ENCODE peak calls at places on chromosome 17, in four cellular contexts. One of them, this sample, is unnamed.

GRCh38 chr17:49555495-49556018 is 20.1 kb upstream of the NXPH3 start:
- DNase-seq in PC-9: no peak
- DNase-seq in progenitor cell of endocrine pancreas: no peak
- DNase-seq in BE2C: no peak
- DNase-seq in this sample: no peak

GRCh38 chr17:73474370-73474988 is 162.7 kb upstream of the CDC42EP4 start:
- DNase-seq in progenitor cell of endocrine pancreas: no peak
- DNase-seq in PC-9: peak
- DNase-seq in BE2C: peak
- DNase-seq in this sample: no peak

GRCh38 chr17:78652913-78653312 is 75.7 kb upstream of the DNAH17 start:
- DNase-seq in BE2C: no peak
- DNase-seq in progenitor cell of endocrine pancreas: no peak
- DNase-seq in PC-9: no peak
- DNase-seq in this sample: no peak

GRCh38 chr17:7922499-7923289 is 6.6 kb upstream of the RNF227 start:
- DNase-seq in progenitor cell of endocrine pancreas: peak
- DNase-seq in PC-9: no peak
- DNase-seq in BE2C: peak
- DNase-seq in this sample: peak

GRCh38 chr17:81534157-81535006 is 6.2 kb downstream of the FSCN2 start:
- DNase-seq in PC-9: no peak
- DNase-seq in progenitor cell of endocrine pancreas: no peak
- DNase-seq in BE2C: peak
- DNase-seq in this sample: no peak

GRCh38 chr17:48330386-48330785 is 99.6 kb downstream of the SKAP1 start:
- DNase-seq in PC-9: no peak
- DNase-seq in BE2C: no peak
- DNase-seq in progenitor cell of endocrine pancreas: no peak
- DNase-seq in this sample: no peak

GRCh38 chr17:13462161-13462560 is 139.6 kb downstream of the HS3ST3A1 start:
- DNase-seq in progenitor cell of endocrine pancreas: no peak
- DNase-seq in PC-9: no peak
- DNase-seq in BE2C: no peak
- DNase-seq in this sample: no peak

GRCh38 chr17:5120036-5120435 is 4.2 kb downstream of the USP6 start:
- DNase-seq in PC-9: no peak
- DNase-seq in BE2C: no peak
- DNase-seq in progenitor cell of endocrine pancreas: no peak
- DNase-seq in this sample: no peak

GRCh38 chr17:42184717-42185496 is at the start of gene HCRT:
- DNase-seq in progenitor cell of endocrine pancreas: no peak
- DNase-seq in PC-9: no peak
- DNase-seq in BE2C: no peak
- DNase-seq in this sample: no peak

GRCh38 chr17:64343833-64344637 is 46.6 kb downstream of the PECAM1 start:
- DNase-seq in PC-9: peak
- DNase-seq in progenitor cell of endocrine pancreas: no peak
- DNase-seq in BE2C: peak
- DNase-seq in this sample: peak

GRCh38 chr17:79092567-79092966 is 17.9 kb downstream of the ENGASE start:
- DNase-seq in progenitor cell of endocrine pancreas: no peak
- DNase-seq in BE2C: no peak
- DNase-seq in PC-9: no peak
- DNase-seq in this sample: no peak

GRCh38 chr17:2547176-2547575 is 35.5 kb upstream of the METTL16 start:
- DNase-seq in progenitor cell of endocrine pancreas: no peak
- DNase-seq in PC-9: no peak
- DNase-seq in BE2C: peak
- DNase-seq in this sample: no peak

GRCh38 chr17:56598471-56598870 is 5.0 kb downstream of the NOG start:
- DNase-seq in BE2C: no peak
- DNase-seq in PC-9: no peak
- DNase-seq in progenitor cell of endocrine pancreas: no peak
- DNase-seq in this sample: no peak

GRCh38 chr17:80743181-80743771 is 198.6 kb downstream of the RPTOR start:
- DNase-seq in PC-9: no peak
- DNase-seq in progenitor cell of endocrine pancreas: no peak
- DNase-seq in BE2C: peak
- DNase-seq in this sample: no peak

GRCh38 chr17:59651346-59651745 is 31.7 kb downstream of the CLTC start:
- DNase-seq in BE2C: no peak
- DNase-seq in PC-9: no peak
- DNase-seq in progenitor cell of endocrine pancreas: no peak
- DNase-seq in this sample: no peak

GRCh38 chr17:74012465-74012864 is 191.0 kb upstream of the RPL38 start:
- DNase-seq in progenitor cell of endocrine pancreas: no peak
- DNase-seq in BE2C: peak
- DNase-seq in PC-9: no peak
- DNase-seq in this sample: no peak

GRCh38 chr17:8868092-8868491 is 618 bp upstream of the PIK3R6 start:
- DNase-seq in BE2C: no peak
- DNase-seq in progenitor cell of endocrine pancreas: no peak
- DNase-seq in PC-9: no peak
- DNase-seq in this sample: no peak

GRCh38 chr17:48626470-48627241 is 498 bp upstream of the HOXB9 start:
- DNase-seq in progenitor cell of endocrine pancreas: no peak
- DNase-seq in PC-9: no peak
- DNase-seq in BE2C: no peak
- DNase-seq in this sample: peak

GRCh38 chr17:72643575-72644216 is 448.8 kb downstream of the SLC39A11 start:
- DNase-seq in BE2C: no peak
- DNase-seq in progenitor cell of endocrine pancreas: no peak
- DNase-seq in PC-9: no peak
- DNase-seq in this sample: no peak

GRCh38 chr17:9021985-9022552 is 759 bp downstream of the NTN1 start:
- DNase-seq in PC-9: peak
- DNase-seq in progenitor cell of endocrine pancreas: peak
- DNase-seq in BE2C: no peak
- DNase-seq in this sample: peak

GRCh38 chr17:63919311-63919723 is 678 bp upstream of the GH1 start:
- DNase-seq in progenitor cell of endocrine pancreas: peak
- DNase-seq in BE2C: peak
- DNase-seq in PC-9: peak
- DNase-seq in this sample: peak

GRCh38 chr17:50638572-50638850 is 3.8 kb downstream of the ABCC3 start:
- DNase-seq in BE2C: no peak
- DNase-seq in progenitor cell of endocrine pancreas: no peak
- DNase-seq in PC-9: no peak
- DNase-seq in this sample: no peak

GRCh38 chr17:81738801-81739393 is 26.8 kb downstream of the SLC25A10 start:
- DNase-seq in BE2C: no peak
- DNase-seq in PC-9: no peak
- DNase-seq in progenitor cell of endocrine pancreas: no peak
- DNase-seq in this sample: no peak

GRCh38 chr17:64413505-64413904 is 22.8 kb upstream of the PECAM1 start:
- DNase-seq in BE2C: no peak
- DNase-seq in progenitor cell of endocrine pancreas: no peak
- DNase-seq in PC-9: no peak
- DNase-seq in this sample: no peak

GRCh38 chr17:41464682-41465081 is 2.5 kb downstream of the KRT32 start:
- DNase-seq in BE2C: no peak
- DNase-seq in progenitor cell of endocrine pancreas: no peak
- DNase-seq in PC-9: peak
- DNase-seq in this sample: no peak

GRCh38 chr17:39927928-39928867 is 666 bp downstream of the LRRC3C start:
- DNase-seq in PC-9: peak
- DNase-seq in progenitor cell of endocrine pancreas: peak
- DNase-seq in BE2C: no peak
- DNase-seq in this sample: peak
- TF ChIP-seq CTCF in PC-9: no peak
- TF ChIP-seq CTCF in progenitor cell of endocrine pancreas: no peak
- TF ChIP-seq CTCF in BE2C: no peak
- TF ChIP-seq CTCF in this sample: no peak

GRCh38 chr17:19237389-19238166 is 412 bp downstream of the EPN2 start:
- DNase-seq in BE2C: peak
- DNase-seq in progenitor cell of endocrine pancreas: peak
- DNase-seq in PC-9: no peak
- DNase-seq in this sample: peak
- TF ChIP-seq CTCF in BE2C: no peak
- TF ChIP-seq CTCF in progenitor cell of endocrine pancreas: peak
- TF ChIP-seq CTCF in PC-9: no peak
- TF ChIP-seq CTCF in this sample: no peak

GRCh38 chr17:82836823-82837357 is 2.9 kb downstream of the ZNF750 start:
- DNase-seq in PC-9: no peak
- DNase-seq in BE2C: no peak
- DNase-seq in progenitor cell of endocrine pancreas: no peak
- DNase-seq in this sample: no peak
- TF ChIP-seq CTCF in PC-9: no peak
- TF ChIP-seq CTCF in BE2C: peak
- TF ChIP-seq CTCF in progenitor cell of endocrine pancreas: no peak
- TF ChIP-seq CTCF in this sample: no peak

GRCh38 chr17:58121925-58122324 is 26.3 kb upstream of the OR4D1 start:
- DNase-seq in PC-9: peak
- DNase-seq in progenitor cell of endocrine pancreas: no peak
- DNase-seq in BE2C: peak
- DNase-seq in this sample: no peak
- TF ChIP-seq CTCF in PC-9: peak
- TF ChIP-seq CTCF in progenitor cell of endocrine pancreas: peak
- TF ChIP-seq CTCF in BE2C: peak
- TF ChIP-seq CTCF in this sample: no peak

DNA sequence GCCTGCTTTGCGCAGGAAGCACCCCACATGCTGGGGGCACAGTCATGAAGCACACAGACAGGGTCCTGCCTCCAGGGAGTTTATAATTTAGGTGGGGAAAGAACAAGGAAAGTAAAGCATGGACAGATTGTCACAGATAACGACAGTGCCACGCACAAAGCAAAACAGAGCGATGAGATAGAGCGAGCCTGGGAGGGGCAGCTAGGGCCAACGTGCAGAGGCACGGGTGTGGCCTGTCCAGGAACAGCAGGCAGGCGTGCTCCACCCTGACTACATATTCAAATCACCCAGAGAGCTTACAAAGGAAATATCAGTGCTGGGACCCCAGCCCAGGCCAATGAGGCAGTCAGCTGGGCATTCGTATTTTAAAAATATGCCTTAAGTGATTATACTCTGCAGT is 16.8 kb downstream of the LGALS9 start:
- DNase-seq in PC-9: no peak
- DNase-seq in BE2C: no peak
- DNase-seq in progenitor cell of endocrine pancreas: no peak
- DNase-seq in this sample: no peak
- TF ChIP-seq CTCF in PC-9: no peak
- TF ChIP-seq CTCF in BE2C: no peak
- TF ChIP-seq CTCF in progenitor cell of endocrine pancreas: no peak
- TF ChIP-seq CTCF in this sample: no peak

DNA sequence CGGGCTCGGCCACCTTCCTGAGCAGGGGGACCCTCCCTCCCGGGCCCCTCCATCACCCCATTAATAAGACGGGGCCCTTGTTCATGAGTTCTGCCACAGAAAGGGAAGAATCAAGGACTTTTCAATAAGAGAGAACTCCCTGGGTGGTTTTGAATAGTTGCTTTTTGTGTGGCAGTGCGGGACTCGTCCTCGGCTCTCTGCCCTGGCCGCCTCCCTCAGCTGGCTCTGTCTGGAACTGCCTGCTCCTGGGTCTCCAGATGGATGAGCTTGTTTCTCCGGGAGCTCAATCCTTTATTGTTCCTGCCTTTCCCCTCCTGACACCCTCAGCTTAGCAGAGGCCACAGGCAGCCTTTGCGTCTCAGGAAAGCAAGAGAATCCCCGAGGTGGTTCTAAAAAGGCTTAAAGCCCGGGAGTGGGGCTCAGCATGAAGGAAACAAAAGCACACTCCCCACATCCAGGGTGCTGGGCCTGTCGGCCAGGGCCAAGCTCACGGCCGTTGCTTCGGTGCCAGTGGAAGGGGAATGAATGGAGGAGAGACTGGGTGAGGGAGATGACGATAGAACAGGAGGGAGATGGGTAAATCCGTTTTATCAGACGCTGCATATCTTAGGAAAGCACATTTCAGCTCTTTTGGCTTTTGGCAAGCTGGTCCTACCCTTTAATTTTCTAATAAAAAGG is 60.2 kb downstream of the RAI1 start:
- DNase-seq in PC-9: no peak
- DNase-seq in BE2C: no peak
- DNase-seq in progenitor cell of endocrine pancreas: no peak
- DNase-seq in this sample: peak
- TF ChIP-seq CTCF in PC-9: no peak
- TF ChIP-seq CTCF in BE2C: no peak
- TF ChIP-seq CTCF in progenitor cell of endocrine pancreas: peak
- TF ChIP-seq CTCF in this sample: no peak

GRCh38 chr17:58100506-58100905 is 17.3 kb downstream of the DYNLL2 start:
- DNase-seq in PC-9: no peak
- DNase-seq in BE2C: no peak
- DNase-seq in progenitor cell of endocrine pancreas: no peak
- DNase-seq in this sample: no peak

GRCh38 chr17:58092797-58093385 is 9.7 kb downstream of the DYNLL2 start:
- DNase-seq in PC-9: no peak
- DNase-seq in BE2C: no peak
- DNase-seq in progenitor cell of endocrine pancreas: no peak
- DNase-seq in this sample: no peak

GRCh38 chr17:58097384-58098088 is 14.3 kb downstream of the DYNLL2 start:
- DNase-seq in progenitor cell of endocrine pancreas: no peak
- DNase-seq in BE2C: no peak
- DNase-seq in PC-9: no peak
- DNase-seq in this sample: no peak

GRCh38 chr17:58094118-58094517 is 10.9 kb downstream of the DYNLL2 start:
- DNase-seq in PC-9: no peak
- DNase-seq in progenitor cell of endocrine pancreas: no peak
- DNase-seq in BE2C: no peak
- DNase-seq in this sample: no peak

GRCh38 chr17:58096892-58097291 is 13.7 kb downstream of the DYNLL2 start:
- DNase-seq in progenitor cell of endocrine pancreas: no peak
- DNase-seq in BE2C: no peak
- DNase-seq in PC-9: no peak
- DNase-seq in this sample: no peak
- TF ChIP-seq CTCF in progenitor cell of endocrine pancreas: peak
- TF ChIP-seq CTCF in BE2C: peak
- TF ChIP-seq CTCF in PC-9: no peak
- TF ChIP-seq CTCF in this sample: peak

GRCh38 chr17:77507116-77507885 is 366.5 kb downstream of the SEC14L1 start:
- DNase-seq in BE2C: peak
- DNase-seq in progenitor cell of endocrine pancreas: no peak
- DNase-seq in PC-9: no peak
- DNase-seq in this sample: no peak
- TF ChIP-seq CTCF in BE2C: no peak
- TF ChIP-seq CTCF in progenitor cell of endocrine pancreas: no peak
- TF ChIP-seq CTCF in PC-9: no peak
- TF ChIP-seq CTCF in this sample: no peak

GRCh38 chr17:54172654-54173316 is 350.1 kb downstream of the KIF2B start:
- DNase-seq in progenitor cell of endocrine pancreas: no peak
- DNase-seq in BE2C: peak
- DNase-seq in PC-9: peak
- DNase-seq in this sample: peak
- TF ChIP-seq CTCF in progenitor cell of endocrine pancreas: peak
- TF ChIP-seq CTCF in BE2C: peak
- TF ChIP-seq CTCF in PC-9: peak
- TF ChIP-seq CTCF in this sample: peak

This sample was measured in nephron progenitor cell.